ENCODE peak calls at places on chromosomes 2 and 18, in five cellular contexts. D, I, G, P and N are unnamed samples.

GRCh38 chr18:10454800-10455550 is 540 bp downstream of the APCDD1 start:
- DNase-seq in D (no peak), I (no peak), G (no peak), P (no peak), N (peak; percentile 37)

GRCh38 chr2:41169744-41170143 is 717.9 kb upstream of the SLC8A1 start:
- DNase-seq in D (no peak), I (no peak), G (no peak), P (no peak), N (no peak)

GRCh38 chr2:16400127-16400623 is 265.5 kb downstream of the CYRIA start:
- DNase-seq in D (no peak), I (peak; percentile 53), G (no peak), P (no peak), N (no peak)

GRCh38 chr2:234335676-234336228 is 161.1 kb downstream of the ARL4C start:
- DNase-seq in D (no peak), I (no peak), G (peak; percentile 83), P (no peak), N (peak; percentile 5)

GRCh38 chr2:236180831-236181453 is 12.8 kb upstream of the GBX2 start:
- DNase-seq in D (peak; percentile 42), I (peak; percentile 67), G (peak; percentile 84), P (no peak), N (peak; percentile 50)

GRCh38 chr18:9824862-9825479 is 60.8 kb upstream of the TXNDC2 start:
- DNase-seq in D (no peak), I (no peak), G (no peak), P (no peak), N (no peak)

GRCh38 chr2:150732064-150732463 is 244.6 kb upstream of the RND3 start:
- DNase-seq in D (no peak), I (no peak), G (peak; percentile 4), P (no peak), N (no peak)

GRCh38 chr2:204171432-204171960 is 234.9 kb downstream of the ICOS start:
- DNase-seq in D (no peak), I (no peak), G (no peak), P (no peak), N (no peak)

GRCh38 chr18:38009335-38009734 is 443.7 kb upstream of the CELF4 start:
- DNase-seq in D (no peak), I (no peak), G (no peak), P (no peak), N (no peak)

GRCh38 chr2:85760872-85761271 is 7.1 kb downstream of the ATOH8 start:
- DNase-seq in D (no peak), I (no peak), G (no peak), P (no peak), N (no peak)

GRCh38 chr18:7221424-7222155 is 9.3 kb upstream of the LRRC30 start:
- DNase-seq in D (peak; percentile 16), I (peak; percentile 39), G (peak; percentile 64), P (peak; percentile 4), N (peak; percentile 67)

GRCh38 chr2:10260130-10260529 is 42.6 kb upstream of the HPCAL1 start:
- DNase-seq in D (no peak), I (no peak), G (no peak), P (no peak), N (no peak)

GRCh38 chr2:56449449-56449860 is 265.7 kb downstream of the CCDC85A start:
- DNase-seq in D (no peak), I (no peak), G (no peak), P (no peak), N (no peak)

GRCh38 chr2:229704231-229704630 is 10.1 kb downstream of the DNER start:
- DNase-seq in D (no peak), I (no peak), G (no peak), P (no peak), N (no peak)

GRCh38 chr18:23279931-23280330 is 144.6 kb downstream of the CABLES1 start:
- DNase-seq in D (no peak), I (no peak), G (peak; percentile 35), P (no peak), N (no peak)

GRCh38 chr18:75977069-75977468 is 518.0 kb downstream of the ZNF516 start:
- DNase-seq in D (no peak), I (no peak), G (no peak), P (no peak), N (no peak)

GRCh38 chr2:222871291-222871690 is 10.5 kb downstream of the ACSL3 start:
- DNase-seq in D (no peak), I (no peak), G (no peak), P (no peak), N (no peak)

GRCh38 chr2:191565647-191566198 is 112.2 kb upstream of the NABP1 start:
- DNase-seq in D (no peak), I (peak; percentile 31), G (no peak), P (no peak), N (no peak)

GRCh38 chr2:168300460-168300859 is 53.1 kb upstream of the STK39 start:
- DNase-seq in D (no peak), I (no peak), G (no peak), P (no peak), N (no peak)

GRCh38 chr2:101330253-101330921 is 21.9 kb upstream of the RNF149 start:
- DNase-seq in D (no peak), I (no peak), G (no peak), P (no peak), N (peak; percentile 36)

GRCh38 chr2:88959480-88960204 is 268.2 kb downstream of the RPIA start:
- DNase-seq in D (no peak), I (peak; percentile 17), G (no peak), P (no peak), N (no peak)

DNA sequence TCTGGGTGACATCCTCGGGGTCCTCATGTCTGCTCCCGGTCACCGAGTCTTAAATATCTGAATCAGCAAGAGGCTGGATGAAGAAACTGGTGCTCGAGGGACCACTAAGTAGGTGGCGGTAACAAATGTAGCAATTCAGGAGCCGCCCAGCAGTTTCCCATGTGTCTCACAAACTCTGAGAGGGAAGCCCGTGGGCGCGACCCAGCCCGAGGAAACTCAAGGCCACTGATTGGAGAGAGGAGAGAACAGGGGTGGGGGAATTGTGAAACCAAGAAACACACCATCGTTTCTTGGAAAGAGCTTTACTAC is 10.7 kb downstream of the MLPH start:
- DNase-seq in D (no peak), I (no peak), G (no peak), P (no peak), N (no peak)
- TF ChIP-seq JUND in D (no peak), I (no peak), G (no peak), P (no peak), N (no peak)

GRCh38 chr2:80475970-80476369 is 171.4 kb upstream of the LRRTM1 start:
- DNase-seq in D (no peak), I (no peak), G (no peak), P (no peak), N (no peak)
- TF ChIP-seq JUND in D (no peak), I (no peak), G (no peak), P (no peak), N (no peak)

GRCh38 chr2:120177011-120177621 is 46.1 kb downstream of the TMEM185B start:
- DNase-seq in D (no peak), I (peak; percentile 57), G (no peak), P (peak; percentile 84), N (no peak)

GRCh38 chr2:120180066-120180465 is 43.1 kb downstream of the TMEM185B start:
- DNase-seq in D (no peak), I (no peak), G (no peak), P (no peak), N (no peak)

GRCh38 chr2:120176526-120176925 is 46.7 kb downstream of the TMEM185B start:
- DNase-seq in D (no peak), I (no peak), G (no peak), P (no peak), N (no peak)

GRCh38 chr2:120175000-120175581 is 48.1 kb downstream of the TMEM185B start:
- DNase-seq in D (peak; percentile 28), I (peak; percentile 55), G (peak; percentile 74), P (no peak), N (peak; percentile 44)

GRCh38 chr2:120177973-120178372 is 45.2 kb downstream of the TMEM185B start:
- DNase-seq in D (no peak), I (no peak), G (no peak), P (no peak), N (no peak)
- TF ChIP-seq JUND in D (no peak), I (no peak), G (no peak), P (no peak), N (no peak)

DNA sequence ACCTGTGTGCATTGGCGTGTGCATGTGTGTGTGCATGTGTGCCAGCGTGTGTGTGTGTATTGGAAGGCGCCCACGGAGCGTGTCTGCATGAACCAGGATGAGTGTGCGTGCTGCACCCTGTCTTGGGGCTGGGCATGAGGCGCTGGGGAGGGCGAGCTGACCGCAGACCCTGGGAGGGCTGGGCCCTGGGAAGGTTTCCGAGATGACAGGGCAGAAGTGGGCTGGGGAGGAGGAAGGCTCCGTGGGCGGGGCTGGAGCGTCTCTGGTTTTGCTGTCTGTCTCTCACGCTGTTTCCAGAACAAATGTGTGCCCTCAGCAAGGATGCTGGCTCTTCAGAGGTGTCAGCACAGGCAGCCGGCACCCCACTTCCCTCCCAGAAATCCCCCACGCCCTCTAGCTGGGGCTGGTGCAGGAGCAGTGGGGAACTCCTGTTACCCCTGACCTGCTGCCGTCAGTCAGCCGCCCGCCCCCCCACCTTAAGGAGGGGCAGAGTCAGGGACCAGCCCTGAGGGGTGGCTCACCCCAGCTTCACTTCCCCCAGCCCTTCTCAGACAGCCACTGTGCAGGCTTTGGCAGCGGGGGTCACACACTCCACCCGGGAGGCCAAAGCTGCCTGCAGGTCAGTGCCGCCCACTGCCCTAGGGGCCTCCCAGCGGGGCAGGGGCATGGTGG is at the start of gene GPR35:
- DNase-seq in D (no peak), I (peak; percentile 61), G (no peak), P (peak; percentile 42), N (no peak)
- TF ChIP-seq JUND in D (no peak), I (no peak), G (no peak), P (no peak), N (no peak)